ENCODE peak calls at places on chromosomes 3 and 15, in six cellular contexts. J is left lung, Y is NCI-H1092, N is endothelial cell, T is activated gamma-delta T cell treated with Interleukin-2 at 50 U/mL for 16 hours, R is non-pigmented ciliary epithelial cell. A is an unnamed sample.

GRCh38 chr3:15756505-15756904 is 41.3 kb downstream of the ANKRD28 start:
- DNase-seq in R (no peak), N (no peak), T (no peak), Y (no peak), J (no peak), A (no peak)

GRCh38 chr3:133419151-133419550 is 19.3 kb downstream of the BFSP2 start:
- DNase-seq in Y (no peak), J (no peak), R (no peak), N (no peak), T (no peak), A (no peak)

GRCh38 chr15:80777137-80777536 is 2.0 kb upstream of the CEMIP start:
- DNase-seq in J (no peak), T (no peak), R (no peak), Y (no peak), N (no peak), A (no peak)

GRCh38 chr3:111509308-111509707 is 32.7 kb upstream of the CD96 start:
- DNase-seq in Y (no peak), R (no peak), J (no peak), T (no peak), N (no peak), A (no peak)

GRCh38 chr3:44865272-44866005 is 3.7 kb downstream of the TMEM42 start:
- DNase-seq in T (peak; percentile 16), J (no peak), N (no peak), R (no peak), Y (peak; percentile 61), A (no peak)

GRCh38 chr3:56408761-56409196 is 59.5 kb downstream of the ERC2 start:
- DNase-seq in J (no peak), Y (no peak), R (no peak), N (no peak), T (no peak), A (no peak)

GRCh38 chr15:74667973-74668372 is 27.9 kb downstream of the EDC3 start:
- DNase-seq in J (no peak), N (no peak), Y (no peak), R (no peak), T (no peak), A (no peak)

GRCh38 chr3:127760361-127760760 is 62.0 kb downstream of the MGLL start:
- DNase-seq in J (no peak), R (no peak), N (no peak), Y (peak; percentile 14), T (no peak), A (no peak)

GRCh38 chr15:31216210-31216911 is 110.3 kb upstream of the KLF13 start:
- DNase-seq in Y (no peak), R (no peak), N (peak; percentile 24), T (peak; percentile 51), J (peak; percentile 95), A (no peak)

GRCh38 chr3:42720126-42720525 is 17.5 kb upstream of the HHATL start:
- DNase-seq in Y (no peak), J (no peak), T (no peak), R (no peak), N (no peak), A (no peak)

GRCh38 chr15:40146037-40146436 is 14.8 kb upstream of the BUB1B start:
- DNase-seq in T (no peak), Y (no peak), J (no peak), R (no peak), N (no peak), A (no peak)

GRCh38 chr3:30681276-30682211 is 75.1 kb downstream of the TGFBR2 start:
- DNase-seq in R (no peak), T (no peak), N (peak; percentile 20), J (no peak), Y (no peak), A (no peak)

GRCh38 chr3:15796771-15797599 is 794 bp downstream of the ANKRD28 start:
- DNase-seq in Y (no peak), R (no peak), N (no peak), J (no peak), T (no peak), A (no peak)

GRCh38 chr3:58285334-58285733 is 20.7 kb upstream of the RPP14 start:
- DNase-seq in N (no peak), Y (no peak), T (no peak), J (no peak), R (no peak), A (no peak)

GRCh38 chr15:67510597-67511225 is 10.2 kb upstream of the C15orf61 start:
- DNase-seq in N (no peak), J (no peak), R (no peak), T (no peak), Y (no peak), A (no peak)

GRCh38 chr3:71276531-71276930 is 307.0 kb downstream of the FOXP1 start:
- DNase-seq in J (no peak), Y (no peak), T (no peak), N (no peak), R (no peak), A (no peak)

GRCh38 chr3:62529230-62529629 is 155.9 kb upstream of the FEZF2 start:
- DNase-seq in T (no peak), Y (no peak), R (no peak), J (peak; percentile 35), N (peak; percentile 74), A (no peak)

GRCh38 chr3:22937536-22937935 is 265.6 kb upstream of the UBE2E2 start:
- DNase-seq in R (no peak), N (no peak), J (no peak), T (no peak), Y (no peak), A (no peak)

GRCh38 chr3:125051715-125052581 is 3.8 kb downstream of the HEG1 start:
- DNase-seq in T (peak; percentile 65), Y (no peak), J (no peak), N (no peak), R (peak; percentile 67), A (peak; percentile 70)

GRCh38 chr3:117439812-117440211 is 730.2 kb downstream of the TUSC7 start:
- DNase-seq in N (peak; percentile 16), R (no peak), J (no peak), Y (peak; percentile 81), T (no peak), A (no peak)

GRCh38 chr3:164467027-164467426 is 611.3 kb downstream of the SI start:
- DNase-seq in T (no peak), N (no peak), Y (no peak), R (no peak), J (no peak), A (no peak)

GRCh38 chr3:52226229-52226817 is 878 bp upstream of the TLR9 start:
- DNase-seq in J (no peak), N (no peak), R (no peak), T (no peak), Y (no peak), A (no peak)